ENCODE peak calls at places on chromosomes 2 and 18, in ten cellular contexts. L, S, P, B, Y, W, U, F, H and I are unnamed samples.

GRCh38 chr2:143110759-143111428 is 18.3 kb upstream of the ARHGAP15 start:
- DNase-seq in P (peak; percentile 75), H (peak; percentile 52), S (no peak), F (peak; percentile 70), B (peak; percentile 88), Y (no peak), W (peak; percentile 50), U (peak; percentile 45), L (peak; percentile 57), I (peak; percentile 59)

GRCh38 chr2:48673581-48673980 is 55.9 kb downstream of the GTF2A1L start:
- DNase-seq in F (no peak), B (no peak), S (no peak), Y (no peak), P (no peak), H (no peak), U (no peak), W (no peak), L (no peak), I (no peak)

GRCh38 chr2:158745067-158745865 is 49.9 kb upstream of the DAPL1 start:
- DNase-seq in P (peak; percentile 71), Y (peak; percentile 70), U (peak; percentile 51), S (no peak), W (peak; percentile 74), F (peak; percentile 80), H (peak; percentile 72), B (peak; percentile 83), L (peak; percentile 46), I (peak; percentile 76)

GRCh38 chr2:124025349-124025720 is 248 bp downstream of the CNTNAP5 start:
- DNase-seq in L (no peak), H (no peak), P (no peak), W (no peak), F (no peak), Y (no peak), B (no peak), U (no peak), S (no peak), I (no peak)

GRCh38 chr2:219254590-219255219 is 987 bp upstream of the TUBA4A start:
- DNase-seq in L (no peak), W (no peak), Y (no peak), F (peak; percentile 38), H (no peak), U (no peak), P (no peak), B (no peak), S (no peak), I (no peak)

GRCh38 chr2:49021170-49021743 is 133.1 kb downstream of the FSHR start:
- DNase-seq in H (no peak), P (no peak), U (no peak), W (no peak), Y (no peak), L (no peak), B (no peak), F (no peak), S (no peak), I (no peak)

GRCh38 chr2:193011870-193012269 is 817.1 kb upstream of the TMEFF2 start:
- DNase-seq in H (no peak), F (no peak), U (no peak), P (no peak), W (no peak), B (no peak), L (no peak), S (no peak), Y (no peak), I (no peak)

GRCh38 chr2:209772316-209772715 is 684 bp downstream of the UNC80 start:
- DNase-seq in F (no peak), L (no peak), P (no peak), Y (no peak), B (no peak), U (no peak), W (no peak), S (no peak), H (no peak), I (no peak)

GRCh38 chr2:21118302-21118920 is 5.4 kb upstream of the TDRD15 start:
- DNase-seq in B (peak; percentile 56), F (peak; percentile 57), U (peak; percentile 11), P (peak; percentile 26), Y (no peak), H (peak; percentile 18), W (peak; percentile 14), S (peak; percentile 19), L (peak; percentile 26), I (peak; percentile 11)

DNA sequence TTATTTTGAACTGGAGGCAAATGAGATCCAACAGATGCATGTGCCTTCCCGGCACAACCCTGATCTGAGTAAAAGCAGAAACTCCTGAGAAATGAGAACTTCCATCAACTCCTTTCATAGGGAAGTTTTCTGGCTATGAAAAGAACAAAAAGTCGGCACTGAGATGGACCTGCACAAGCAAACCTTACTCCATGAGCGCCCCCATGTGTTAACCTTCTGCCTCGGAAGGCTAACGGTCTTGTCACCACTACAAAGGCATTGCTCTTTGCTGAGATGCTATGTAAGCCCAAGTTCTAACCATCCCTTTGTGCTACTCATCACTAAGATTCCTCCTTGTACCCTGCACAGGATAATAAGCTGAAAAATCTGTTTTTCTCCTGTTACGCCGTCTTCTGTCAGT is 57.3 kb upstream of the SULT1C3 start:
- DNase-seq in P (peak; percentile 21), H (peak; percentile 33), S (no peak), L (peak; percentile 42), B (peak; percentile 72), F (peak; percentile 57), U (no peak), W (no peak), Y (no peak), I (peak; percentile 7)
- TF ChIP-seq CTCF in P (peak; percentile 34), H (peak; percentile 37), S (no peak), L (no peak), B (peak; percentile 63), F (peak; percentile 34), U (peak; percentile 53), W (no peak), Y (no peak), I (peak; percentile 28)

GRCh38 chr2:12286347-12286746 is 430.4 kb upstream of the TRIB2 start:
- DNase-seq in W (no peak), L (no peak), F (no peak), B (no peak), Y (no peak), H (no peak), P (no peak), U (no peak), S (no peak), I (no peak)

GRCh38 chr2:12288048-12288447 is 428.7 kb upstream of the TRIB2 start:
- DNase-seq in U (no peak), B (no peak), F (no peak), W (no peak), P (no peak), L (no peak), H (no peak), Y (no peak), S (no peak), I (peak; percentile 10)

GRCh38 chr2:12284487-12284886 is 432.2 kb upstream of the TRIB2 start:
- DNase-seq in W (peak; percentile 60), P (peak; percentile 80), L (no peak), H (peak; percentile 41), B (no peak), S (no peak), U (peak; percentile 84), F (peak; percentile 24), Y (no peak), I (peak; percentile 84)

GRCh38 chr2:12289105-12289802 is 427.5 kb upstream of the TRIB2 start:
- DNase-seq in S (no peak), U (no peak), F (no peak), W (no peak), H (no peak), Y (no peak), B (no peak), P (no peak), L (no peak), I (peak; percentile 32)

GRCh38 chr2:12287220-12287751 is 429.4 kb upstream of the TRIB2 start:
- DNase-seq in B (no peak), Y (no peak), H (peak; percentile 27), P (no peak), S (no peak), L (no peak), F (peak; percentile 52), W (no peak), U (peak; percentile 67), I (peak; percentile 40)
- H3K4me3 ChIP-seq in B (no peak overlapping the region), Y (no peak overlapping the region), H (no peak overlapping the region), P (no peak overlapping the region), S (no peak overlapping the region), L (no peak overlapping the region), F (no peak overlapping the region), W (no peak overlapping the region), U (no peak overlapping the region), I (no peak overlapping the region)

DNA sequence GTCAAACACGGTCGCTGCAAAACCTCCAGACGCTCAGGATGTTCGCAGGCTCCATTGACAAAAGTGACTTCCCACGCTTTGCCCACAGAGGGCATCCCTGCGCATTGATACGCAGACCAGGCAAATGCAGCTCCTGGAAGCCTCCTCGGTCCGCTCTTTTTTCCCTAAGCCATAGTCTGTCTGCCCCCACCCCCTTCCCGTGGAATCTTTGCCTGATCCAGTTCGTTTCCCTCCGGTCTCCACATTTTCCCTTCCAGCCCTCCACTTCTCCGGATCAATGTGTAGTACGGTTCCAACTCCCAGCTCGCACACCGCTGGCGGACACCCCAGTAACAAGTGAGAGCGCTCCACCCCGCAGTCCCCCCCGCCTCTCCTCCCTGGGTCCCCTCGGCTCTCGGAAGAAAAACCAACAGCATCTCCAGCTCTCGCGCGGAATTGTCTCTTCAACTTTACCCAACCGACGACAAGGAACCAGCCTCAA is at the start of gene DCC:
- DNase-seq in Y (peak; percentile 70), F (peak; percentile 50), W (peak; percentile 45), U (peak; percentile 53), S (no peak), H (peak; percentile 26), L (peak; percentile 24), B (peak; percentile 87), P (peak; percentile 46), I (no peak)
- TF ChIP-seq CTCF in Y (peak; percentile 48), F (peak; percentile 51), W (peak; percentile 28), U (peak; percentile 73), S (peak; percentile 9), H (peak; percentile 56), L (no peak), B (peak; percentile 63), P (peak; percentile 35), I (no peak)

GRCh38 chr2:160731856-160732255 is 238.2 kb upstream of the RBMS1 start:
- DNase-seq in H (no peak), L (no peak), B (peak; percentile 32), S (no peak), W (no peak), F (no peak), U (no peak), P (no peak), Y (no peak), I (no peak)

GRCh38 chr2:160736629-160737028 is 243.0 kb upstream of the RBMS1 start:
- DNase-seq in P (peak; percentile 49), B (no peak), W (peak; percentile 66), Y (no peak), L (no peak), S (no peak), F (peak; percentile 53), H (peak; percentile 77), U (no peak), I (peak; percentile 17)

GRCh38 chr2:160737247-160737646 is 243.6 kb upstream of the RBMS1 start:
- DNase-seq in Y (no peak), P (no peak), B (no peak), F (no peak), S (no peak), U (no peak), H (no peak), L (no peak), W (no peak), I (no peak)

GRCh38 chr2:160735696-160736095 is 242.1 kb upstream of the RBMS1 start:
- DNase-seq in H (no peak), S (no peak), B (no peak), W (peak; percentile 27), Y (no peak), U (no peak), P (no peak), L (no peak), F (no peak), I (no peak)

GRCh38 chr2:160736148-160736547 is 242.5 kb upstream of the RBMS1 start:
- DNase-seq in U (no peak), H (peak; percentile 8), B (no peak), Y (no peak), P (no peak), L (no peak), S (no peak), W (no peak), F (no peak), I (no peak)
- H3K4me3 ChIP-seq in U (no peak overlapping the region), H (no peak overlapping the region), B (no peak overlapping the region), Y (no peak overlapping the region), P (no peak overlapping the region), L (no peak overlapping the region), S (no peak overlapping the region), W (no peak overlapping the region), F (no peak overlapping the region), I (no peak overlapping the region)